ENCODE peak calls at places on chromosome 14, in seven cellular contexts. One of them, this sample, is unnamed.

GRCh38 chr14:102805454-102805891 is 28.2 kb downstream of the TRAF3 start:
- DNase-seq in A673: no peak
- DNase-seq in heart left ventricle: no peak
- DNase-seq in stomach: no peak
- DNase-seq in HT-29: no peak
- DNase-seq in fibroblast of pulmonary artery: peak
- DNase-seq in AG09309: peak
- DNase-seq in this sample: peak

GRCh38 chr14:23114669-23115491 is 4.2 kb downstream of the CEBPE start:
- DNase-seq in stomach: no peak
- DNase-seq in AG09309: peak
- DNase-seq in fibroblast of pulmonary artery: peak
- DNase-seq in heart left ventricle: no peak
- DNase-seq in HT-29: no peak
- DNase-seq in A673: peak
- DNase-seq in this sample: peak

GRCh38 chr14:80940146-80940545 is 1.4 kb downstream of the CEP128 start:
- DNase-seq in HT-29: no peak
- DNase-seq in fibroblast of pulmonary artery: no peak
- DNase-seq in heart left ventricle: no peak
- DNase-seq in AG09309: no peak
- DNase-seq in stomach: no peak
- DNase-seq in A673: no peak
- DNase-seq in this sample: no peak

GRCh38 chr14:70882771-70883492 is 24.3 kb upstream of the PCNX1 start:
- DNase-seq in fibroblast of pulmonary artery: peak
- DNase-seq in heart left ventricle: no peak
- DNase-seq in A673: peak
- DNase-seq in HT-29: no peak
- DNase-seq in AG09309: peak
- DNase-seq in stomach: no peak
- DNase-seq in this sample: no peak

GRCh38 chr14:102620413-102620812 is 28.0 kb downstream of the RCOR1 start:
- DNase-seq in fibroblast of pulmonary artery: no peak
- DNase-seq in heart left ventricle: no peak
- DNase-seq in AG09309: peak
- DNase-seq in HT-29: no peak
- DNase-seq in stomach: no peak
- DNase-seq in A673: no peak
- DNase-seq in this sample: peak

GRCh38 chr14:92515510-92516343 is 2.1 kb downstream of the RIN3 start:
- DNase-seq in AG09309: no peak
- DNase-seq in heart left ventricle: no peak
- DNase-seq in fibroblast of pulmonary artery: no peak
- DNase-seq in stomach: no peak
- DNase-seq in A673: no peak
- DNase-seq in HT-29: no peak
- DNase-seq in this sample: no peak

GRCh38 chr14:94066089-94066676 is 14.8 kb downstream of the DDX24 start:
- DNase-seq in HT-29: peak
- DNase-seq in stomach: no peak
- DNase-seq in fibroblast of pulmonary artery: no peak
- DNase-seq in heart left ventricle: no peak
- DNase-seq in AG09309: no peak
- DNase-seq in A673: no peak
- DNase-seq in this sample: no peak

GRCh38 chr14:77301103-77301502 is 19.6 kb downstream of the POMT2 start:
- DNase-seq in HT-29: peak
- DNase-seq in A673: peak
- DNase-seq in heart left ventricle: peak
- DNase-seq in fibroblast of pulmonary artery: peak
- DNase-seq in AG09309: peak
- DNase-seq in stomach: peak
- DNase-seq in this sample: peak

GRCh38 chr14:36771256-36771655 is 109.6 kb downstream of the PAX9 start:
- DNase-seq in A673: no peak
- DNase-seq in fibroblast of pulmonary artery: no peak
- DNase-seq in AG09309: no peak
- DNase-seq in heart left ventricle: no peak
- DNase-seq in stomach: no peak
- DNase-seq in HT-29: peak
- DNase-seq in this sample: no peak

GRCh38 chr14:72480465-72481243 is 413.2 kb downstream of the DPF3 start:
- DNase-seq in A673: no peak
- DNase-seq in stomach: no peak
- DNase-seq in heart left ventricle: no peak
- DNase-seq in fibroblast of pulmonary artery: peak
- DNase-seq in AG09309: no peak
- DNase-seq in HT-29: no peak
- DNase-seq in this sample: no peak

GRCh38 chr14:91753501-91754128 is 21.7 kb upstream of the CATSPERB start:
- DNase-seq in A673: peak
- DNase-seq in heart left ventricle: no peak
- DNase-seq in fibroblast of pulmonary artery: no peak
- DNase-seq in HT-29: no peak
- DNase-seq in AG09309: no peak
- DNase-seq in stomach: no peak
- DNase-seq in this sample: no peak

GRCh38 chr14:45252356-45253069 is 489 bp downstream of the MIS18BP1 start:
- DNase-seq in A673: peak
- DNase-seq in fibroblast of pulmonary artery: peak
- DNase-seq in heart left ventricle: no peak
- DNase-seq in HT-29: peak
- DNase-seq in AG09309: no peak
- DNase-seq in stomach: no peak
- DNase-seq in this sample: no peak

GRCh38 chr14:103128631-103129300 is 5.5 kb downstream of the TNFAIP2 start:
- DNase-seq in stomach: peak
- DNase-seq in A673: no peak
- DNase-seq in heart left ventricle: no peak
- DNase-seq in HT-29: peak
- DNase-seq in AG09309: no peak
- DNase-seq in fibroblast of pulmonary artery: no peak
- DNase-seq in this sample: no peak

GRCh38 chr14:99036594-99037293 is 235.3 kb downstream of the BCL11B start:
- DNase-seq in heart left ventricle: no peak
- DNase-seq in A673: no peak
- DNase-seq in stomach: peak
- DNase-seq in HT-29: no peak
- DNase-seq in AG09309: no peak
- DNase-seq in fibroblast of pulmonary artery: no peak
- DNase-seq in this sample: no peak

GRCh38 chr14:24708684-24709083 is 74.7 kb upstream of the GZMB start:
- DNase-seq in heart left ventricle: no peak
- DNase-seq in HT-29: no peak
- DNase-seq in AG09309: no peak
- DNase-seq in A673: no peak
- DNase-seq in fibroblast of pulmonary artery: no peak
- DNase-seq in stomach: no peak
- DNase-seq in this sample: no peak

This sample was measured in stromal cell of bone marrow.